ENCODE peak calls at places on chromosomes 13 and 19, in four cellular contexts. Z, V, X and P are unnamed samples.

GRCh38 chr13:36531746-36532486 is 99.6 kb downstream of the CCNA1 start:
- DNase-seq in X (no peak), Z (no peak), V (no peak), P (no peak)

GRCh38 chr13:111156421-111156820 is 41.3 kb downstream of the ARHGEF7 start:
- DNase-seq in Z (no peak), V (no peak), X (no peak), P (no peak)

GRCh38 chr13:94704347-94705080 is 7.8 kb downstream of the SOX21 start:
- DNase-seq in V (no peak), Z (no peak), X (no peak), P (no peak)

GRCh38 chr13:74145249-74145970 is 11.2 kb upstream of the KLF12 start:
- DNase-seq in X (no peak), Z (no peak), V (no peak), P (no peak)

GRCh38 chr13:112837371-112838037 is 131.5 kb upstream of the MCF2L start:
- DNase-seq in Z (peak), V (peak), X (no peak), P (no peak)

GRCh38 chr13:99694251-99694650 is 193.0 kb downstream of the TM9SF2 start:
- DNase-seq in Z (no peak), V (no peak), X (no peak), P (no peak)

GRCh38 chr19:45598267-45599011 is 3.6 kb downstream of the GPR4 start:
- DNase-seq in V (no peak), X (no peak), Z (no peak), P (no peak)

GRCh38 chr13:76936736-76937135 is 11.6 kb upstream of the ACOD1 start:
- DNase-seq in X (no peak), Z (no peak), V (no peak), P (no peak)

GRCh38 chr13:42110410-42111155 is 62.1 kb downstream of the DGKH start:
- DNase-seq in X (no peak), Z (no peak), V (no peak), P (no peak)

GRCh38 chr13:34334984-34335661 is 517.2 kb downstream of the RFC3 start:
- DNase-seq in V (no peak), X (no peak), Z (no peak), P (no peak)

GRCh38 chr13:102770435-102770834 is 3.2 kb downstream of the TEX30 start:
- DNase-seq in V (no peak), Z (no peak), X (no peak), P (no peak)

GRCh38 chr19:40976724-40977123 is 14.4 kb upstream of the CYP2B6 start:
- DNase-seq in Z (no peak), V (no peak), X (no peak), P (no peak)

GRCh38 chr13:19713186-19713965 is 69.4 kb downstream of the PSPC1 start:
- DNase-seq in X (no peak), Z (no peak), V (no peak), P (no peak)

GRCh38 chr19:42284066-42284501 is 15.0 kb downstream of the CIC start:
- DNase-seq in X (peak), V (peak), Z (peak), P (peak)

GRCh38 chr13:57832187-57832586 is 200.6 kb downstream of the PCDH17 start:
- DNase-seq in X (no peak), Z (no peak), V (no peak), P (no peak)

GRCh38 chr19:3366761-3367571 is 583 bp downstream of the NFIC start:
- DNase-seq in Z (no peak), X (peak), V (peak), P (peak)

GRCh38 chr19:4575267-4575793 is 15.8 kb upstream of the SEMA6B start:
- DNase-seq in Z (no peak), X (peak), V (peak), P (peak)

GRCh38 chr13:33722216-33722900 is 95.6 kb upstream of the RFC3 start:
- DNase-seq in V (no peak), Z (no peak), X (no peak), P (no peak)

GRCh38 chr13:48214519-48215121 is 18.4 kb upstream of the ITM2B start:
- DNase-seq in V (no peak), Z (no peak), X (no peak), P (no peak)

GRCh38 chr13:112510002-112510780 is 77.8 kb downstream of the TUBGCP3 start:
- DNase-seq in X (no peak), V (no peak), Z (no peak), P (no peak)

GRCh38 chr19:52070496-52070895 is 21.9 kb upstream of the ZNF432 start:
- DNase-seq in X (no peak), V (no peak), Z (no peak), P (no peak)

GRCh38 chr13:111399334-111399733 is 78.9 kb downstream of the TEX29 start:
- DNase-seq in V (peak), Z (peak), X (no peak), P (no peak)

GRCh38 chr13:74770361-74770760 is 636.2 kb upstream of the KLF12 start:
- DNase-seq in V (no peak), X (no peak), Z (no peak), P (no peak)

GRCh38 chr13:39618546-39618945 is 15.6 kb upstream of the LHFPL6 start:
- DNase-seq in V (no peak), X (no peak), Z (no peak), P (no peak)

GRCh38 chr19:23203841-23204344 is 46.3 kb downstream of the ZNF724 start:
- DNase-seq in X (peak), Z (no peak), V (no peak), P (peak)

GRCh38 chr13:48976677-48977625 is 1.2 kb downstream of the FNDC3A start:
- DNase-seq in V (no peak), X (no peak), Z (no peak), P (no peak)

GRCh38 chr19:19595171-19595701 is 23.3 kb downstream of the PBX4 start:
- DNase-seq in V (no peak), X (no peak), Z (peak), P (no peak)

GRCh38 chr13:23433171-23434153 is at the start of gene SACS:
- DNase-seq in Z (no peak), X (no peak), V (peak), P (no peak)

GRCh38 chr19:7265963-7266362 is 28.3 kb downstream of the INSR start:
- DNase-seq in X (no peak), V (no peak), Z (no peak), P (peak)

GRCh38 chr19:31353826-31354225 is 4.6 kb upstream of the TSHZ3 start:
- DNase-seq in Z (no peak), V (no peak), X (no peak), P (no peak)

GRCh38 chr13:44184740-44185139 is 188.9 kb upstream of the SERP2 start:
- DNase-seq in V (no peak), Z (no peak), X (no peak), P (no peak)

GRCh38 chr19:10832659-10833296 is 3.2 kb downstream of the TMED1 start:
- DNase-seq in V (no peak), Z (no peak), X (no peak), P (no peak)

GRCh38 chr19:10838377-10838776 is 2.4 kb upstream of the TMED1 start:
- DNase-seq in V (no peak), Z (no peak), X (no peak), P (no peak)

GRCh38 chr19:10836478-10837325 is 690 bp upstream of the TMED1 start:
- DNase-seq in V (peak), Z (peak), X (peak), P (peak)

GRCh38 chr19:10835089-10835753 is 791 bp downstream of the TMED1 start:
- DNase-seq in Z (peak), V (peak), X (no peak), P (peak)

DNA sequence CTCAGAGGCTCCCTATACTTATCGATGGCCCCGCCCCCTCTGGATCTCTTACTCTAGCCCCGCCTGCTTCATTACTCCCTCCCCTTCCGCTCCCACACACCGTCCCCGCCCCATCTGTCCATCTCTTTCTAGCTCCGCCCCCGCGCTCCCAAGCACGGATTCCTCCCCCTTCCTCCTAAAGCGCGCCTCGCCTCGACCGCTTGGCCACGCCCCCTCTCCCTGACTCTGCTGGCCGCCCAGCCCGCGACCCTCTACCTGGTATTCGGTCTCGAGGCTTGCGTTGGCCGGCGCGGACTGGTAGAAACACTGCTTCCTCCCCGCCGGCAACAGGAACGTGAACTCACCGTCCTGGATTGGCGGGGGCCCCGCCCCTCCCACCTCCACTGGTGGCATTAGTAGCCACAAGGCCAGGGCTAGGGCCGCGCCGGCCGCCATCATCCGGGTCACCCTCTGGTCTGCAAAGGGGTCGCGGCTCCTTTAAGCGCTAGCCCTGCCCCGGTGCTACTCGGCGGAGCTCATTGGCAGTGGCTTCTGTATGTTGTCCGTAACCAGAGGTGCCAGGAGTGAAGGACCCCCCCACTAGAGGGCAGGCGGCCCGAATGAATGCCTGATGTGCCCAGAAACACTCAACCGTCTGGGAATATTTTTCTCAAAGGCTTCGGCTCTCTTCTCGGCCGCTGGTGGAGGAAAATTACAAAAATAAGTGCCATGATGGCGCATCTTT is at the start of gene TMED1:
- DNase-seq in Z (peak), X (peak), V (peak), P (peak)
- TF ChIP-seq CTCF in Z (peak), X (peak), V (peak), P (peak)

GRCh38 chr19:33678796-33679195 is 57.0 kb downstream of the CHST8 start:
- DNase-seq in Z (no peak), V (peak), X (no peak), P (no peak)

GRCh38 chr19:33681081-33681680 is 59.4 kb downstream of the CHST8 start:
- DNase-seq in Z (no peak), X (no peak), V (peak), P (no peak)

GRCh38 chr19:33677745-33678426 is 56.1 kb downstream of the CHST8 start:
- DNase-seq in V (peak), Z (no peak), X (no peak), P (no peak)

GRCh38 chr19:33676999-33677665 is 55.4 kb downstream of the CHST8 start:
- DNase-seq in Z (peak), V (peak), X (no peak), P (no peak)

GRCh38 chr19:33679696-33680095 is 57.9 kb downstream of the CHST8 start:
- DNase-seq in X (no peak), Z (no peak), V (peak), P (no peak)
- H3K27ac ChIP-seq in X (no peak), Z (no peak), V (no peak), P (no peak)

DNA sequence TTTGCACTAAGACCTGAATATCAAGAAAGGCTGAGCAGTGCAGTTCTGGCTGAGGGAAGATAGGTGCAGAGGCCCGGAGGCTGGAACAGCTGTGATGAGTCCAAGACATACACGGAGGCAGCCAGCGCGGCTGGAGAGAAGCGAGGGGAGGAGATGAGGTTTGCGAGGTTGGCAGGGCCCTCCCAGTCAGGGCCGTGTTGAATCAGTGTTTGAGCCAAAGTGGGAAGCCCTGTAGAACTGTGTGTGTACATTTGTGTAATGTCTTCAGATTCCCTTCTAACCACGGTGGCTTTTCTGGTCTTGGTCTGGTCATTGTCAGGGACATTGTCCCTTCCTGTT is 34.9 kb downstream of the PAK4 start:
- DNase-seq in V (peak), Z (no peak), X (peak), P (no peak)
- TF ChIP-seq CTCF in V (no peak), Z (no peak), X (no peak), P (no peak)

GRCh38 chr19:5934002-5934401 is 19.9 kb downstream of the CAPS start:
- DNase-seq in V (no peak), Z (no peak), X (no peak), P (no peak)

GRCh38 chr19:5937550-5937949 is 23.5 kb downstream of the CAPS start:
- DNase-seq in V (no peak), X (no peak), Z (no peak), P (no peak)

GRCh38 chr19:5934779-5935472 is 20.9 kb downstream of the CAPS start:
- DNase-seq in Z (no peak), V (no peak), X (no peak), P (no peak)

GRCh38 chr19:5936308-5936980 is 22.4 kb downstream of the CAPS start:
- DNase-seq in Z (no peak), V (no peak), X (no peak), P (no peak)

GRCh38 chr19:5935473-5936307 is 21.6 kb downstream of the CAPS start:
- DNase-seq in X (no peak), V (no peak), Z (no peak), P (no peak)
- H3K27ac ChIP-seq in X (peak), V (peak), Z (peak), P (peak)

GRCh38 chr13:46150134-46150693 is 31.8 kb downstream of the LCP1 start:
- DNase-seq in Z (no peak), V (no peak), X (no peak), P (no peak)

GRCh38 chr13:46145950-46146349 is 36.0 kb downstream of the LCP1 start:
- DNase-seq in Z (no peak), V (no peak), X (no peak), P (no peak)

GRCh38 chr13:46149272-46150133 is 32.5 kb downstream of the LCP1 start:
- DNase-seq in V (no peak), Z (no peak), X (no peak), P (no peak)

GRCh38 chr13:46143239-46143701 is 38.4 kb upstream of the CPB2 start:
- DNase-seq in Z (no peak), V (no peak), X (no peak), P (no peak)

GRCh38 chr13:46146898-46147297 is 35.1 kb downstream of the LCP1 start:
- DNase-seq in X (no peak), Z (no peak), V (no peak), P (no peak)
- TF ChIP-seq CTCF in X (peak), Z (no peak), V (no peak), P (no peak)

DNA sequence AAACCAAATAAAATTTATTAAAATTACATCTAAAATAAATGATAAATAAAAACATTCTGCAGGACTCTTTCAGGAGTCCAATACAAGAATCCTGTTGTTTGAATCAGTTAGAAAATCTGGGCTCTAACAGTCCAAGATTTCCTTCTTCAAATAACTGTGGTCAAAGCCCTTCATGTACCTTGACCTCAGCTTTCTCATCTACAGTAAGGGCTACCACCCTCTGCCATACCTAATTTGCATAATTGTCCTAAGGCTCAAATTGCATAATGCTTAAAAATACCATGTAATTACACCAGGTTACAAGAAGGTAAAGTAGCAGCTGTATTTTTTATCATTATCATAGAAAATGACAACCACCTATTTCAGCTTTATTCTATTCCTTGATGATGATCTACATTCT is 54.3 kb downstream of the XPO4 start:
- DNase-seq in V (no peak), X (no peak), Z (no peak), P (no peak)
- H3K27ac ChIP-seq in V (peak), X (peak), Z (no peak), P (peak)

DNA sequence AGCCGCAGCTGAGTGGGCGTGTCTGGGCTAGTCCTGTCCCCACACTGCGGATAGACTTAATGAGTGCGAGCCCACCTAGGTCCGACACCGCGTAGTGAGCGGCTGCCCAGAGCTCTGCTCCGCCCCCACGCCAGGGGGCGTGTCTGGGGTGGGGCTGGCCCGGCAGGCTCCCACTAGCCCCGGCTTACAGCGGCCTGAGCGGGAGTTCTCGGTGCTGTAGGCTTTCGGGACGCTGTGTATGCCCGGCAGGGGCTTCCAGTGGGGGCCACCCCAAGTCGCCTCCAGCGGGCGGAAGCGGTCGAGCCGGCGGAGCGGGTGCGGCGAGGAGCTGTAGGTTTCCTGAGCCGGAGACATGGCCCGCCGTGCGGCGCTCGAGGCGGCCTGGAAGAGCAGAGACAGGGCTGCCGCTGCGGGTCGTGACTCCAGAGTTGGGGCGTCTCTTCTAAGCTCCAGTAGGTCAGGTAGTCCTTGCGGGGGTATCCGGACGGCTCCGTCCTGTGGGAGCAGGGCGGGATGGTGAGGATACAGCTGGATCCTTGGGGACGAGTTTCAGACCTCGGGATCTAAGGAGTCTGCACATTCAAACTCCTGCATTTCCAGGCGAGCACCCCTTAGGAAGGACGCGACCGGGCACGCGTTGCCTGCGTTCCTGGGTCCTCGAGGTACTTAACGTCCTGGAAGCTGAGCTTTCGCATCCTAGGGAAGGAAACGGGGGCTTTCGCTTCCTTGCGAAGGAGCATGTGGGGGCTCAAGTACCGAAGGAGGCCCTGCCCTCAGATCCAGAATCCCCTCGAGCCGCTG is 1.2 kb downstream of the CGB7 start:
- DNase-seq in X (peak), Z (peak), V (no peak), P (peak)
- TF ChIP-seq CTCF in X (peak), Z (no peak), V (peak), P (peak)

DNA sequence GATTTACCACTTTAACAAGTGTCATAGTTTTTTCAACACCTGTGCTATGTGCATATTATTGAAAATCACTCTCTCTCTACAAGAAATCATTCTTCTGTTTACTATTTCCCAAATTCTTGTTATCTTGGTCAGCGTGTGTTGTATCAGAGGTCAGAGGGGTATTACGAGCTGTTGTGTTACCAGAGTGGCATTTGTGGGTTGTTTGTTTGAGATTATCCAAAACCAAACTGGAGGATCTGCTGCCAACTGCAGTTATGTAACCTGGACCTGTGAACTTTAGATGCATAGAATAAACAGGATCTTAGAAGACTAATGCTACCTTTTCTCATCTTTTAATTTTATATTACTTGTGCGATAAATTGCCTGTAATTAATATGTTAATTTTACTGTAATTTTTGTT is 1751.4 kb upstream of the SPRY2 start:
- DNase-seq in V (no peak), X (no peak), Z (no peak), P (no peak)
- H3K27ac ChIP-seq in V (no peak), X (no peak), Z (no peak), P (no peak)